ENCODE peak calls at places on chromosomes 3 and 15, in seven cellular contexts. R is Panc1, S is transverse colon, T is HepG2, K is stomach, F is GM23338, P is HCT116. X is an unnamed sample. For H3K4me1, the result is how much of the 10 kb centered on the place peaks cover.

GRCh38 chr15:40006003-40006402 is 33.0 kb downstream of the SRP14 start:
- DNase-seq in S (no peak), R (no peak), K (no peak), P (no peak), F (no peak), T (no peak), X (no peak)

GRCh38 chr3:177196473-177197040 is 725 bp downstream of the TBL1XR1 start:
- DNase-seq in S (peak), K (peak), T (no peak), F (peak), R (no peak), P (no peak), X (peak)

GRCh38 chr3:12658593-12659058 is 5.3 kb downstream of the RAF1 start:
- DNase-seq in T (no peak), P (no peak), R (no peak), S (no peak), F (no peak), K (no peak), X (no peak)

GRCh38 chr3:59267021-59267420 is 217.2 kb upstream of the CFAP20DC start:
- DNase-seq in T (no peak), R (no peak), K (no peak), F (no peak), S (no peak), P (no peak), X (no peak)

GRCh38 chr3:124333931-124334640 is 342.2 kb upstream of the ROPN1 start:
- DNase-seq in F (no peak), K (no peak), T (no peak), R (no peak), S (no peak), P (no peak), X (no peak)

GRCh38 chr15:68499620-68500312 is 67.8 kb upstream of the ITGA11 start:
- DNase-seq in T (no peak), P (no peak), S (no peak), K (no peak), R (no peak), F (no peak), X (no peak)

GRCh38 chr3:24513463-24513862 is 18.8 kb upstream of the THRB start:
- DNase-seq in F (no peak), K (no peak), R (no peak), S (no peak), T (no peak), P (no peak), X (no peak)

GRCh38 chr3:50885491-50885890 is 210.8 kb downstream of the DOCK3 start:
- DNase-seq in S (no peak), R (no peak), P (no peak), F (peak), K (no peak), T (peak), X (no peak)

GRCh38 chr3:183046883-183047282 is 52.4 kb downstream of the MCCC1 start:
- DNase-seq in R (no peak), P (no peak), K (no peak), S (no peak), F (no peak), T (no peak), X (no peak)

GRCh38 chr3:8413337-8413926 is 88.2 kb upstream of the LMCD1 start:
- DNase-seq in T (no peak), K (no peak), F (no peak), R (no peak), S (no peak), P (no peak), X (no peak)

GRCh38 chr15:25967120-25967519 is 104.0 kb upstream of the ATP10A start:
- DNase-seq in R (no peak), T (no peak), P (no peak), K (no peak), S (no peak), F (no peak), X (no peak)

GRCh38 chr3:67335813-67336212 is 318.6 kb downstream of the SUCLG2 start:
- DNase-seq in S (no peak), T (no peak), P (no peak), F (no peak), R (no peak), K (no peak), X (no peak)

GRCh38 chr3:34174740-34175139 is 376.3 kb downstream of the PDCD6IP start:
- DNase-seq in S (no peak), T (no peak), P (no peak), K (no peak), R (no peak), F (no peak), X (no peak)

GRCh38 chr15:75153084-75153483 is 48.6 kb upstream of the C15orf39 start:
- DNase-seq in F (peak), K (no peak), S (no peak), P (peak), R (no peak), T (peak), X (no peak)

GRCh38 chr3:100708989-100709839 is at the start of gene TFG:
- DNase-seq in F (peak), K (peak), R (peak), S (peak), T (peak), P (peak), X (peak)

GRCh38 chr3:64023187-64023860 is at the start of gene PSMD6:
- DNase-seq in T (peak), K (peak), S (peak), F (peak), P (peak), R (peak), X (peak)

GRCh38 chr3:147507638-147508286 is 98.6 kb downstream of the ZIC1 start:
- DNase-seq in S (no peak), R (no peak), F (no peak), P (no peak), K (no peak), T (no peak), X (no peak)

GRCh38 chr15:52783191-52783829 is 6.8 kb downstream of the ONECUT1 start:
- DNase-seq in K (no peak), S (no peak), R (no peak), T (no peak), F (peak), P (no peak), X (no peak)

GRCh38 chr15:99430881-99431401 is 134.8 kb upstream of the MEF2A start:
- DNase-seq in R (no peak), S (peak), P (no peak), F (no peak), K (no peak), T (no peak), X (peak)

GRCh38 chr3:71956716-71957115 is 171.8 kb upstream of the PROK2 start:
- DNase-seq in S (no peak), T (no peak), F (peak), K (no peak), R (no peak), P (no peak), X (no peak)

GRCh38 chr15:22949074-22949547 is 31.1 kb downstream of the CYFIP1 start:
- DNase-seq in K (no peak), F (peak), R (no peak), P (no peak), S (peak), T (no peak), X (peak)

GRCh38 chr15:78840661-78841060 is 29.4 kb upstream of the ADAMTS7 start:
- DNase-seq in S (no peak), P (no peak), F (no peak), T (no peak), K (no peak), R (no peak), X (no peak)

GRCh38 chr3:126121074-126121473 is 37.1 kb upstream of the SLC41A3 start:
- DNase-seq in F (no peak), T (no peak), P (no peak), S (no peak), K (no peak), R (no peak), X (peak)

GRCh38 chr3:124126446-124127017 is 134.6 kb upstream of the ROPN1 start:
- DNase-seq in S (no peak), F (no peak), R (no peak), K (no peak), P (no peak), T (no peak), X (no peak)

GRCh38 chr15:77852241-77853007 is 219.7 kb upstream of the LINGO1 start:
- DNase-seq in S (no peak), F (no peak), R (no peak), P (no peak), T (no peak), K (no peak), X (peak)

GRCh38 chr3:172257638-172258400 is 190.4 kb downstream of the GHSR start:
- DNase-seq in S (no peak), K (no peak), F (no peak), T (peak), P (no peak), R (no peak), X (no peak)

GRCh38 chr3:72227536-72228070 is 442.7 kb upstream of the PROK2 start:
- DNase-seq in R (no peak), P (no peak), F (no peak), S (no peak), K (no peak), T (no peak), X (no peak)

GRCh38 chr3:46089237-46090011 is 62.1 kb upstream of the XCR1 start:
- DNase-seq in R (no peak), F (no peak), P (no peak), S (peak), T (no peak), K (peak), X (peak)

GRCh38 chr3:144229973-144230372 is 258.4 kb downstream of the DIPK2A start:
- DNase-seq in F (no peak), P (no peak), T (no peak), R (no peak), S (no peak), K (no peak), X (no peak)

GRCh38 chr3:108126348-108126747 is 35.5 kb upstream of the CD47 start:
- DNase-seq in F (no peak), R (no peak), S (no peak), T (no peak), P (no peak), K (no peak), X (no peak)
- H3K27ac ChIP-seq in F (no peak), R (no peak), S (no peak), T (no peak), P (no peak), K (peak), X (no peak)

GRCh38 chr3:131386429-131386926 is 4.9 kb downstream of the NUDT16 start:
- DNase-seq in T (no peak), K (peak), S (peak), P (no peak), R (no peak), F (no peak), X (peak)
- TF ChIP-seq POLR2AphosphoS5 in T (no peak), K (peak), S (peak), P (no peak), R (no peak), F (no peak), X (no peak)

GRCh38 chr15:101252836-101253235 is 988 bp upstream of the CHSY1 start:
- DNase-seq in K (no peak), T (no peak), P (no peak), S (no peak), R (no peak), F (no peak), X (no peak)
- H3K4me1 ChIP-seq in K (under half), T (half or more), P (under half), S (under half), R (under half), F (under half), X (under half)

DNA sequence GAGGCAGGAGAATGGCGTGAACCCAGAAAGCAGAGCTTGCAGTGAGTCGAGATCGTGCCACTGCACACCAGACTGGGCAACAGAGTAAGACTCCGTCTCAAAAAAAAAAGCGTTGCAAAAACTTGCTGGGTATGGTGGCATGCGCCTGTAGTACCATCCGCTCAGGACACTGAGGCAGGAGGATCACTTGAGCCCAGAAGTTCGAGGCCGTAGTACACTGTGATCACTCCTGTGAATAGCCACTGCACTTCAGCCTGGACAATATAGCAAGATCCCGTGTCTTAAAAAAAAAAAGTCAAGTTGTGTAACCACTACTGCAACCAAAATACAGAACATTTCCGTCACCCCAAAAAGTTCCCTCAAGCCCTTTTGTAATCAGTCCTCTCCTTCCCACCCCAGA is 1.5 kb downstream of the ARPC4 start:
- DNase-seq in K (no peak), T (no peak), P (no peak), S (no peak), R (no peak), F (no peak), X (no peak)
- H3K27ac ChIP-seq in K (peak), T (no peak), P (no peak), S (no peak), R (no peak), F (peak), X (no peak)

GRCh38 chr15:32856753-32857152 is 138.9 kb downstream of the GREM1 start:
- DNase-seq in K (no peak), P (no peak), S (no peak), R (no peak), T (no peak), F (no peak), X (no peak)
- TF ChIP-seq POLR2AphosphoS5 in K (no peak), P (no peak), S (no peak), R (no peak), T (no peak), F (no peak), X (no peak)